ENCODE peak calls at places on chromosomes 5 and 9, in four cellular contexts. Z is tibial artery, S is hepatocyte, W is AG04450. B is an unnamed sample.

GRCh38 chr5:60652206-60652605 is 47.8 kb downstream of the DEPDC1B start:
- DNase-seq in Z (no peak), S (no peak), W (peak), B (peak)

GRCh38 chr5:135308752-135309151 is 90.3 kb downstream of the MACROH2A1 start:
- DNase-seq in Z (no peak), S (peak), W (peak), B (no peak)

GRCh38 chr5:99034336-99034735 is 105.5 kb upstream of the CHD1 start:
- DNase-seq in Z (no peak), S (peak), W (no peak), B (no peak)

GRCh38 chr5:120765189-120765588 is 301.1 kb downstream of the PRR16 start:
- DNase-seq in Z (no peak), S (no peak), W (no peak), B (no peak)

GRCh38 chr5:154446183-154447073 is 631 bp downstream of the SAP30L start:
- DNase-seq in Z (peak), S (peak), W (no peak), B (peak)

GRCh38 chr5:31767335-31768031 is 128.6 kb downstream of the PDZD2 start:
- DNase-seq in Z (no peak), S (no peak), W (no peak), B (no peak)

GRCh38 chr5:147756566-147756965 is 26.0 kb downstream of the JAKMIP2 start:
- DNase-seq in Z (no peak), S (no peak), W (no peak), B (no peak)

GRCh38 chr9:77469515-77470197 is 178.5 kb downstream of the GNA14 start:
- DNase-seq in Z (no peak), S (no peak), W (no peak), B (peak)

GRCh38 chr5:82931110-82931509 is 146.1 kb downstream of the TMEM167A start:
- DNase-seq in Z (no peak), S (no peak), W (no peak), B (peak)

GRCh38 chr9:100350188-100350587 is 2.6 kb downstream of the TEX10 start:
- DNase-seq in Z (no peak), S (no peak), W (no peak), B (no peak)

GRCh38 chr5:123512631-123513461 is 869 bp downstream of the CSNK1G3 start:
- DNase-seq in Z (peak), S (peak), W (no peak), B (no peak)

GRCh38 chr9:134468358-134468757 is 142.1 kb downstream of the RXRA start:
- DNase-seq in Z (no peak), S (no peak), W (no peak), B (no peak)

GRCh38 chr9:37174247-37174646 is 53.9 kb downstream of the ZCCHC7 start:
- DNase-seq in Z (no peak), S (no peak), W (peak), B (no peak)

GRCh38 chr9:91843623-91844111 is 106.4 kb downstream of the ROR2 start:
- DNase-seq in Z (no peak), S (no peak), W (no peak), B (no peak)

GRCh38 chr5:10409504-10409903 is 32.2 kb upstream of the ROPN1L start:
- DNase-seq in Z (no peak), S (no peak), W (no peak), B (no peak)

GRCh38 chr5:61734001-61734400 is 401.9 kb downstream of the ZSWIM6 start:
- DNase-seq in Z (no peak), S (no peak), W (no peak), B (no peak)

GRCh38 chr5:151632941-151633340 is 41.8 kb upstream of the FAT2 start:
- DNase-seq in Z (no peak), S (no peak), W (no peak), B (no peak)

GRCh38 chr9:92245005-92245797 is 48.3 kb downstream of the IARS1 start:
- DNase-seq in Z (no peak), S (no peak), W (peak), B (peak)

GRCh38 chr5:158051036-158051435 is 192.1 kb upstream of the CLINT1 start:
- DNase-seq in Z (no peak), S (no peak), W (no peak), B (no peak)

GRCh38 chr9:123225374-123225813 is 43.0 kb downstream of the STRBP start:
- DNase-seq in Z (no peak), S (peak), W (peak), B (peak)

GRCh38 chr5:56734066-56734766 is 81.1 kb upstream of the MAP3K1 start:
- DNase-seq in Z (no peak), S (no peak), W (no peak), B (peak)

GRCh38 chr9:77756449-77756848 is 108.3 kb upstream of the GNA14 start:
- DNase-seq in Z (no peak), S (no peak), W (no peak), B (no peak)

GRCh38 chr5:120073722-120074121 is 390.4 kb upstream of the PRR16 start:
- DNase-seq in Z (no peak), S (no peak), W (no peak), B (no peak)

GRCh38 chr5:122921826-122922225 is 76.4 kb downstream of the SNX24 start:
- DNase-seq in Z (no peak), S (no peak), W (no peak), B (no peak)

GRCh38 chr9:136629879-136630661 is 32.6 kb upstream of the EGFL7 start:
- DNase-seq in Z (no peak), S (peak), W (no peak), B (no peak)

GRCh38 chr5:137061382-137061781 is 437.7 kb downstream of the SPOCK1 start:
- DNase-seq in Z (no peak), S (no peak), W (no peak), B (no peak)

GRCh38 chr9:26012797-26013594 is 334.8 kb upstream of the TUSC1 start:
- DNase-seq in Z (no peak), S (no peak), W (no peak), B (no peak)

GRCh38 chr9:136088481-136088938 is 6.6 kb downstream of the NACC2 start:
- DNase-seq in Z (peak), S (no peak), W (no peak), B (no peak)

GRCh38 chr9:91036826-91037510 is 235.3 kb downstream of the SYK start:
- DNase-seq in Z (peak), S (peak), W (peak), B (peak)

GRCh38 chr5:131068893-131069643 is 96.0 kb downstream of the HINT1 start:
- DNase-seq in Z (no peak), S (no peak), W (no peak), B (no peak)

GRCh38 chr9:36802171-36802920 is 229.7 kb downstream of the MELK start:
- DNase-seq in Z (no peak), S (no peak), W (peak), B (no peak)

DNA sequence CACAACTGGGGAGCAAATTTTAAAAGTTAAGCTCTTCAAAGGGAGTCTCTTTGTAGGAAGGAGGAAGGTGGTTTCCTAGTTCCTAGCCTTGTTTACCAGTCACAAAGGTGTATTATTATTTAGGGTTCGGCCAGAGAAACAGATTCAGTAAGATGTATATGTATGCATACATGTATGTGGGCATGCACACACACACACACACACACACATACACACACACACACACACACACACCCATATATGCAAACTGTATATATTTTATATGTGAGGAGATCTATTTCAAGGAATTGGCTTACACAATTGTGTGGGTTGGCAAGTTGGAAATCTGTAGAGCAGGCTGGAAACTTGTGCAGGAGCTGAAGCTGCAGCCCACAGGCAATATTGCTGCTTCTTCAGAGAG is 75.3 kb upstream of the DNAH5 start:
- DNase-seq in Z (no peak), S (no peak), W (no peak), B (no peak)
- H3K4me3 ChIP-seq in Z (no peak), S (no peak), W (no peak), B (no peak)

GRCh38 chr5:141957367-141957993 is 522 bp downstream of the PCDH12 start:
- DNase-seq in Z (no peak), S (no peak), W (no peak), B (no peak)
- H3K4me3 ChIP-seq in Z (no peak), S (no peak), W (no peak), B (no peak)

GRCh38 chr5:14184725-14185124 is 41.6 kb downstream of the TRIO start:
- DNase-seq in Z (peak), S (no peak), W (no peak), B (no peak)

GRCh38 chr5:14186132-14186830 is 43.1 kb downstream of the TRIO start:
- DNase-seq in Z (no peak), S (no peak), W (peak), B (peak)

GRCh38 chr5:14184082-14184481 is 40.9 kb downstream of the TRIO start:
- DNase-seq in Z (no peak), S (no peak), W (no peak), B (no peak)

GRCh38 chr5:14187157-14187556 is 44.0 kb downstream of the TRIO start:
- DNase-seq in Z (no peak), S (no peak), W (no peak), B (no peak)

GRCh38 chr5:14185336-14186131 is 42.4 kb downstream of the TRIO start:
- DNase-seq in Z (no peak), S (no peak), W (no peak), B (no peak)
- H3K4me3 ChIP-seq in Z (peak), S (no peak), W (peak), B (no peak)

GRCh38 chr9:114805670-114806551 is at the start of gene TNFSF15:
- DNase-seq in Z (no peak), S (peak), W (no peak), B (no peak)
- H3K4me3 ChIP-seq in Z (peak), S (peak), W (peak), B (no peak)

DNA sequence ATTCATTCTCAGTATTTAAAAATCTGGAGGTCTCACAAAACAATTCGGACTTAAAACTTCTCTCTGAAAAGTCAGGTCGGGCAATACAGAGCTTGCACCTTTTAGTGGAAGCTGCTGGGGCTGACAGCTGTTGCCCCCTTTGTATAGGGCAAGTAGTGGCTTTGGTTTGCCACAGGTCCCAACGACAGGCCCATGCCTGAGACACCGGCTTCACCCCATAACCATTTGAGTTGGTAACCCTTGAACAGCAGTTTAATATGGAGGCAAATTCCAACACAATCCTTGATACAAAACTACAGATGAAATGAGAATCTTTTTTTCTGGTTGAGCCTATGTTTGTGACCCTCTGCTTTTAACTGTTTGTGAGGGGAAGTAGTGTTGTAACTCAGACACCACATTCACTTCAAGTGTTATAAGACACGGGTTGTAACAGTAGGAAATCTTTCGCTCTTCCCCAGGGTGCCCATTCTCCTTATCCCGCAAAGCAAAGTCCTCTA is 763 bp upstream of the GLRX start:
- DNase-seq in Z (no peak), S (no peak), W (no peak), B (no peak)
- H3K4me3 ChIP-seq in Z (peak), S (no peak), W (peak), B (no peak)

DNA sequence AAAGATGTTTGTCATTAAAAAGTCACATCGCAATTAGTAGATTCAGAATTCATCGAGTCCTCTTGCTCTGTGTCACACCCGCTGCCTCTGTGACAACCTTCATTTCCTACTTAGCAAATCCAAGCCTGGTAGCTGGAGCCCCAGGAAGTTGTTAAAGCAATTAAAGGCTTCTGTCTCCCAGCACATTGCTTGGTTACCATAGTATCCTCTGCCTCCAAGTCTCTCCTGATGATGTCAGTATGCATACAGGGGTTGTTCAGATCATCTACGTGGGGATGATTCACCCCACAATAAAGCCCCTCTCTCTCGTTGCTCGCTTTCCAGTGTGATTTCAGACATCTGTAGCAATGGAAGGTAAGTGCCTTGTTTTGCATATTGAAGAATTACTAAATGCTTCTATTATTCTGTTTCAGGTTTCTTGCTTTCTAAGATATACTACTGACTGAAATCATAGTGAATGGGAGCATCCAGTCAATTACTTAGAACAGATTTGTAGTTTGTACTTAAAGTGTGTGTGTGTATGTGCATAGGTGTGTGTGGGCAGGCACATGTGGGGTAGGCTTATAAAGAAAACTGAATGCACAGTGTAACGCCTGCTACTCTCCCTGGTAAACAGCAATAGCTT is 52.9 kb downstream of the PAM start:
- DNase-seq in Z (no peak), S (peak), W (no peak), B (peak)
- H3K4me3 ChIP-seq in Z (no peak), S (no peak), W (no peak), B (no peak)

B was measured in astrocyte of the cerebellum.